ENCODE peak calls at places on chromosome 12, in six cellular contexts. Y, A, K, P, F and C are unnamed samples.

GRCh38 chr12:102833687-102834435 is 83.2 kb downstream of the PAH start:
- DNase-seq in F (no peak), K (no peak), A (no peak), Y (no peak), P (no peak), C (peak; percentile 32)

GRCh38 chr12:85002778-85003296 is 33.2 kb downstream of the TSPAN19 start:
- DNase-seq in F (no peak), A (no peak), P (no peak), Y (no peak), K (no peak), C (no peak)

GRCh38 chr12:102966200-102966941 is 8.9 kb downstream of the ASCL1 start:
- DNase-seq in K (no peak), P (no peak), Y (no peak), A (no peak), F (no peak), C (no peak)

GRCh38 chr12:68957273-68957672 is 24.3 kb upstream of the CPM start:
- DNase-seq in F (no peak), Y (no peak), A (no peak), P (no peak), K (no peak), C (no peak)

GRCh38 chr12:93784339-93785086 is 107.3 kb downstream of the CRADD start:
- DNase-seq in K (peak; percentile 76), Y (no peak), F (no peak), P (no peak), A (peak; percentile 30), C (peak; percentile 64)

GRCh38 chr12:54601841-54602240 is 13.4 kb upstream of the PPP1R1A start:
- DNase-seq in P (no peak), Y (no peak), K (no peak), F (no peak), A (no peak), C (no peak)

GRCh38 chr12:59689776-59690175 is 93.9 kb downstream of the SLC16A7 start:
- DNase-seq in Y (no peak), A (no peak), K (peak; percentile 29), P (no peak), F (no peak), C (no peak)

GRCh38 chr12:126509587-126509986 is 1444.4 kb downstream of the AACS start:
- DNase-seq in A (no peak), F (no peak), K (no peak), P (no peak), Y (no peak), C (no peak)

GRCh38 chr12:108630481-108631207 is 3.0 kb downstream of the SELPLG start:
- DNase-seq in A (no peak), F (peak; percentile 42), K (peak; percentile 77), P (no peak), Y (no peak), C (no peak)

GRCh38 chr12:84497819-84498218 is 414.8 kb downstream of the SLC6A15 start:
- DNase-seq in P (no peak), K (no peak), F (no peak), Y (no peak), A (no peak), C (no peak)

GRCh38 chr12:53352331-53353258 is 16.4 kb upstream of the SP7 start:
- DNase-seq in A (peak; percentile 68), Y (peak; percentile 31), K (peak; percentile 83), P (no peak), F (peak; percentile 86), C (peak; percentile 91)

GRCh38 chr12:49369723-49370145 is 2.5 kb downstream of the SPATS2 start:
- DNase-seq in P (no peak), A (no peak), F (no peak), Y (no peak), K (peak; percentile 54), C (peak; percentile 75)

GRCh38 chr12:54033980-54034783 is 1.3 kb downstream of the HOXC5 start:
- DNase-seq in F (no peak), Y (no peak), K (no peak), A (no peak), P (no peak), C (no peak)

GRCh38 chr12:49866859-49867579 is 24.1 kb upstream of the BCDIN3D start:
- DNase-seq in A (peak; percentile 63), Y (no peak), K (peak; percentile 46), F (peak; percentile 88), P (peak; percentile 88), C (peak; percentile 86)

GRCh38 chr12:96241484-96242256 is 47.5 kb downstream of the ELK3 start:
- DNase-seq in Y (no peak), K (peak; percentile 48), A (no peak), P (no peak), F (no peak), C (no peak)

GRCh38 chr12:70925542-70925941 is 5.0 kb upstream of the PTPRR start:
- DNase-seq in A (no peak), P (no peak), Y (no peak), K (no peak), F (no peak), C (no peak)

GRCh38 chr12:63440063-63440462 is 228.2 kb downstream of the DPY19L2 start:
- DNase-seq in A (no peak), Y (no peak), K (no peak), P (no peak), F (no peak), C (no peak)

GRCh38 chr12:111462134-111462821 is 56.6 kb downstream of the SH2B3 start:
- DNase-seq in Y (no peak), F (no peak), P (no peak), K (peak; percentile 87), A (no peak), C (no peak)

GRCh38 chr12:69676257-69677012 is 22.7 kb downstream of the BEST3 start:
- DNase-seq in P (no peak), F (no peak), A (no peak), Y (no peak), K (peak; percentile 18), C (no peak)

GRCh38 chr12:105850103-105850968 is 288.4 kb downstream of the NUAK1 start:
- DNase-seq in Y (no peak), K (no peak), P (no peak), A (no peak), F (no peak), C (no peak)

GRCh38 chr12:63845726-63846125 is 1.2 kb downstream of the SRGAP1 start:
- DNase-seq in F (no peak), K (peak; percentile 54), P (no peak), Y (no peak), A (no peak), C (peak; percentile 82)

GRCh38 chr12:63980211-63980610 is 135.7 kb downstream of the SRGAP1 start:
- DNase-seq in A (no peak), Y (no peak), P (no peak), F (no peak), K (no peak), C (no peak)

GRCh38 chr12:124510301-124510970 is 57.0 kb downstream of the NCOR2 start:
- DNase-seq in P (no peak), A (no peak), Y (no peak), F (peak; percentile 78), K (no peak), C (no peak)

DNA sequence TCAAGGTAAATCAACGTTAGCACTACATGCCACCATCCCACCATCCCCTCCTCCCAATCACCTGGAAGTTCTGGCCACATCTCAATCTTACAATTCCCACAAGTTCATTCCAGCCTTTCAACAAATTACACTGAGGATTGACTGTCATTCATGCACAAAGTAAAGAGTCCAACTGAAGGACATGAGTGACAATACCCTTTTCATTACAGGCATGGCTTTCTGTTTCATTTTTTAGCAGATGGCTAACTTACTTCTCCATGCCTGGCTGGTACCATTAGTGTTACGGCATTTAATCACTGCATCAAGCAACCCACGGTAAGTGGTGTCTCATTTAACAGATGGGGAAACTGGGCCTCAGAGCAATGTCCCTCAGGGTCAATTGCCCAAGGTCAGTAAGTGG is 114.5 kb downstream of the PRICKLE1 start:
- DNase-seq in K (no peak), Y (no peak), F (no peak), P (no peak), A (no peak), C (no peak)
- H3K4me1 ChIP-seq in K (peaks cover 18% of the 10 kb centered on the region), Y (no peaks in the 10 kb centered on the region), F (no peaks in the 10 kb centered on the region), P (no peaks in the 10 kb centered on the region), A (no peaks in the 10 kb centered on the region), C (peaks cover 38% of the 10 kb centered on the region)

GRCh38 chr12:38157933-38158401 is 158.6 kb upstream of the ALG10B start:
- DNase-seq in Y (no peak), P (peak; percentile 66), K (no peak), F (peak; percentile 70), A (no peak), C (no peak)

GRCh38 chr12:38159591-38160317 is 156.8 kb upstream of the ALG10B start:
- DNase-seq in P (peak; percentile 55), K (no peak), A (no peak), F (peak; percentile 46), Y (no peak), C (no peak)

GRCh38 chr12:38159092-38159551 is 157.5 kb upstream of the ALG10B start:
- DNase-seq in Y (no peak), K (no peak), A (no peak), P (peak; percentile 56), F (peak; percentile 69), C (no peak)

GRCh38 chr12:38156497-38157245 is 159.9 kb upstream of the ALG10B start:
- DNase-seq in P (peak; percentile 61), A (no peak), Y (no peak), F (peak; percentile 73), K (no peak), C (no peak)

DNA sequence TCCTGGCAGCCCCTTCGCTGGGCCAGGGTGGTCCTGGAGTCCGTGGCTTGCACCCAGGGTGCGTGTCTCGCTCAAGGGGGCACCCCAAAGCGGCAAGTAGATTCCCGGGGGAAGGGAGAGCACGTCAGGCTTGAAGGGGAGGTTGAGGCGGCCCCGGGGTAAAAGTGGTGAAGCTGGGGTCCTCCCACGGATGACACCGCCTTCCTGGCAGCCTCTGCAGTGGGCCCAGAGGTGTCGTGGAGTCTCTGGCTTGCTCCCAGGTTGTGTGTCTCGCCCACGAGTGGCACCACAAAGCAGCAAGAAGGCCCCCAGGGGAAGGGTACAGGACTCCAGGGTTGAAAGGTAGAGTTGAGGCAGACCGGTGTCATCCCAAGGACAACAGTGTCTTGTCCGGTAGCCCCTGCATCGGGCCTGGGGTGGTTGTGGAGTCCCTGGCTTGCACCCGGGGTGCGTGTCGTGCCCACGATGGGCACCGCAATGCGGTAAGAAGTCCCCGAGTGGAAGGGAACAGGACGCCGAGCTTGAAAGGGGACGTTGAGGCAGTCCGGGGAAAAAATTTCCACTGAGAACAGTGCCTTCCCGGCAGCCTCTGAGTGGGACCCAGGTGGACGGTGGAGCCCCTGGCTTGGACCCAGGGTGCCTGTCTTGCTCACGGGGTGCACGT is 158.0 kb upstream of the ALG10B start:
- DNase-seq in Y (no peak), A (no peak), F (no peak), K (no peak), P (peak; percentile 38), C (no peak)
- H3K9me3 ChIP-seq in Y (no peaks in the 10 kb centered on the region), A (no peaks in the 10 kb centered on the region), F (no peaks in the 10 kb centered on the region), K (peaks cover 66% of the 10 kb centered on the region), P (no peaks in the 10 kb centered on the region), C (no peaks in the 10 kb centered on the region)

GRCh38 chr12:10749700-10750384 is 26.7 kb upstream of the YBX3 start:
- DNase-seq in F (peak; percentile 81), P (no peak), K (peak; percentile 97), A (peak; percentile 71), Y (no peak), C (peak; percentile 83)
- H3K4me3 ChIP-seq in F (no peak overlapping the region), P (no peak overlapping the region), K (peak overlapping the region; percentile 40), A (peak overlapping the region; percentile 10), Y (peak overlapping the region; percentile 57), C (no peak overlapping the region)

DNA sequence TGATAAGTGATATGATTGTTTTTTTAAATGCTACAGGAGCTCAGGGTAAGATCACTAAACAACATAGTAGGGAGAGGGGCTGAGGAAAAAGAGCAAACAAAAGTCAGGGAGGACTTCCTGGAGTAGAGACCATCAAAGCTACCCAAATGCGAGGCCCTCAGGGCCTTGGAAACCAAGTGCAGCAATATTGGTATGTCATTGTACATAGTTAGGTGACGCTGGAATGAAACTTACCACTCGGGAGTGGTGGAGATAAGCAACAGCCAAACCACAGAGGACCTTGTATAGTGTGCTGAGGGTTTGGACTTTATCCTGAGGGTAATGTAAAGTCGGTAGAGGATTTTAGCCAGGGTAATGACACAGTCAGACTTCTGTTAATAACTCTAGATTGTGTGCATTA is 13.8 kb downstream of the KITLG start:
- DNase-seq in P (no peak), K (no peak), Y (no peak), F (no peak), A (no peak), C (no peak)
- H3K4me1 ChIP-seq in P (peaks cover 9% of the 10 kb centered on the region), K (peaks cover 8% of the 10 kb centered on the region), Y (no peaks in the 10 kb centered on the region), F (no peaks in the 10 kb centered on the region), A (no peaks in the 10 kb centered on the region), C (peaks cover 45% of the 10 kb centered on the region)